ENCODE peak calls at places on chromosomes 16 and 17, in six cellular contexts. W is heart left ventricle; B is AG20443; V is effector memory CD4-positive, alpha-beta T cell; O is SK-N-DZ; S is IMR-90. N is an unnamed sample.

GRCh38 chr17:82840431-82840831 is 609 bp upstream of the ZNF750 start:
- DNase-seq in O (no peak), B (no peak), V (no peak), S (no peak), W (no peak), N (no peak)

GRCh38 chr16:29765167-29766032 is 12.7 kb upstream of the ZG16 start:
- DNase-seq in S (no peak), B (no peak), W (no peak), V (no peak), O (no peak), N (no peak)

GRCh38 chr17:935485-935884 is 44.1 kb downstream of the NXN start:
- DNase-seq in W (no peak), O (no peak), S (no peak), V (no peak), B (no peak), N (no peak)

GRCh38 chr16:72042157-72042660 is 12.1 kb upstream of the HP start:
- DNase-seq in O (no peak), S (no peak), V (no peak), B (no peak), W (no peak), N (no peak)

GRCh38 chr17:3004925-3005324 is 58.5 kb downstream of the OR1D5 start:
- DNase-seq in S (no peak), O (no peak), V (no peak), B (no peak), W (peak), N (peak)

GRCh38 chr17:38421224-38421841 is 6.9 kb upstream of the ARHGAP23 start:
- DNase-seq in O (no peak), B (peak), V (no peak), W (no peak), S (peak), N (no peak)

GRCh38 chr17:19978206-19978802 is 676 bp upstream of the AKAP10 start:
- DNase-seq in O (no peak), S (no peak), V (no peak), B (peak), W (no peak), N (no peak)

GRCh38 chr16:67115649-67116048 is 5.9 kb downstream of the PHAF1 start:
- DNase-seq in O (no peak), W (no peak), S (peak), V (no peak), B (peak), N (no peak)

N was measured in left ventricle myocardium superior.